ENCODE peak calls at places on chromosomes 12 and 14, in eight cellular contexts. F is dermis microvascular lymphatic vessel endothelial cell, X is GM13977, J is Calu3, W is HS-27A, E is NCI-H460, L is left ventricle myocardium inferior, O is AG04450. P is an unnamed sample.

GRCh38 chr14:31992051-31992450 is 85.1 kb upstream of the ARHGAP5 start:
- DNase-seq in F (no peak), X (no peak), J (no peak), W (no peak), E (peak), L (no peak), O (no peak), P (no peak)

GRCh38 chr12:64610660-64611429 is 550 bp downstream of the RASSF3 start:
- DNase-seq in F (no peak), X (peak), J (peak), W (no peak), E (peak), L (peak), O (no peak), P (peak)

GRCh38 chr12:14239350-14239934 is 126.0 kb upstream of the ATF7IP start:
- DNase-seq in F (no peak), X (peak), J (peak), W (no peak), E (peak), L (no peak), O (no peak), P (peak)

GRCh38 chr14:96205059-96205993 is 687 bp downstream of the BDKRB2 start:
- DNase-seq in F (no peak), X (no peak), J (no peak), W (no peak), E (no peak), L (no peak), O (no peak), P (no peak)

GRCh38 chr14:26526132-26526531 is 71.7 kb downstream of the NOVA1 start:
- DNase-seq in F (no peak), X (no peak), J (no peak), W (no peak), E (no peak), L (no peak), O (no peak), P (no peak)

GRCh38 chr12:13425766-13426165 is 229.2 kb downstream of the EMP1 start:
- DNase-seq in F (no peak), X (no peak), J (no peak), W (peak), E (peak), L (no peak), O (peak), P (no peak)

GRCh38 chr12:119258149-119258548 is 76.4 kb upstream of the CCDC60 start:
- DNase-seq in F (peak), X (no peak), J (no peak), W (no peak), E (no peak), L (no peak), O (no peak), P (no peak)

GRCh38 chr14:36785511-36785910 is 123.9 kb downstream of the PAX9 start:
- DNase-seq in F (no peak), X (no peak), J (no peak), W (no peak), E (no peak), L (no peak), O (no peak), P (no peak)

GRCh38 chr12:122327494-122328385 is 61.4 kb upstream of the VPS33A start:
- DNase-seq in F (no peak), X (no peak), J (no peak), W (no peak), E (no peak), L (no peak), O (no peak), P (no peak)

GRCh38 chr14:94138256-94138655 is 8.9 kb upstream of the IFI27L2 start:
- DNase-seq in F (no peak), X (no peak), J (no peak), W (no peak), E (no peak), L (no peak), O (no peak), P (no peak)

GRCh38 chr12:112978163-112979081 is at the start of gene OAS2:
- DNase-seq in F (peak), X (peak), J (peak), W (no peak), E (peak), L (peak), O (no peak), P (peak)

P was measured in GM13976.